ENCODE peak calls at places on chromosomes 13 and 19, in eight cellular contexts. L is aorta, X is psoas muscle, J is PC-3, N is Peyer's patch, Z is GM23248, K is dorsolateral prefrontal cortex, Q is adrenal gland. S is an unnamed sample.

GRCh38 chr13:39245688-39246087 is 207.4 kb downstream of the NHLRC3 start:
- DNase-seq in L (no peak), Q (no peak), J (no peak), N (no peak), X (no peak), K (no peak), Z (no peak), S (no peak)

GRCh38 chr13:52968074-52968700 is 60.4 kb upstream of the OLFM4 start:
- DNase-seq in L (peak; percentile 80), N (peak; percentile 82), K (peak; percentile 58), Z (peak; percentile 82), J (peak; percentile 78), X (peak; percentile 74), Q (peak; percentile 85), S (peak; percentile 42)

GRCh38 chr13:113273856-113274590 is 23.0 kb upstream of the LAMP1 start:
- DNase-seq in J (peak; percentile 28), K (no peak), N (no peak), L (no peak), X (no peak), Z (peak; percentile 88), Q (no peak), S (no peak)

GRCh38 chr19:33219261-33219812 is 6.3 kb downstream of the SLC7A10 start:
- DNase-seq in J (no peak), Z (no peak), K (no peak), L (no peak), Q (no peak), X (no peak), N (no peak), S (no peak)

GRCh38 chr19:31149306-31149975 is 199.8 kb downstream of the TSHZ3 start:
- DNase-seq in J (no peak), N (no peak), Z (peak; percentile 59), X (no peak), Q (no peak), L (no peak), K (no peak), S (no peak)

GRCh38 chr13:41075034-41075433 is 13.7 kb downstream of the WBP4 start:
- DNase-seq in Q (peak; percentile 48), X (peak; percentile 37), K (no peak), J (peak; percentile 46), N (no peak), L (no peak), Z (peak; percentile 69), S (no peak)

GRCh38 chr19:39705578-39706188 is 1.4 kb downstream of the LGALS14 start:
- DNase-seq in Z (no peak), L (no peak), N (no peak), J (no peak), K (no peak), X (no peak), Q (no peak), S (no peak)

GRCh38 chr19:39492788-39493187 is 6.0 kb upstream of the DLL3 start:
- DNase-seq in X (no peak), L (no peak), K (no peak), Z (no peak), Q (no peak), J (no peak), N (no peak), S (no peak)

GRCh38 chr19:7520131-7521051 is 2.0 kb upstream of the MCOLN1 start:
- DNase-seq in L (no peak), K (no peak), Q (peak; percentile 77), N (no peak), J (no peak), Z (no peak), X (no peak), S (no peak)
- H3K27ac ChIP-seq in L (peak overlapping the region; percentile 16), K (no peak overlapping the region), Q (peak overlapping the region; percentile 85), N (no peak overlapping the region), J (no peak overlapping the region), Z (no peak overlapping the region), X (no peak overlapping the region), S (no peak overlapping the region)

GRCh38 chr19:49782515-49782914 is 15.7 kb downstream of the AP2A1 start:
- DNase-seq in L (no peak), K (no peak), X (no peak), N (no peak), Z (no peak), Q (no peak), J (no peak), S (no peak)

GRCh38 chr19:49776371-49776764 is 9.6 kb downstream of the AP2A1 start:
- DNase-seq in N (no peak), K (no peak), Q (no peak), J (no peak), L (no peak), Z (no peak), X (no peak), S (no peak)

GRCh38 chr19:49781394-49781793 is 14.6 kb downstream of the AP2A1 start:
- DNase-seq in J (no peak), L (no peak), Z (no peak), N (no peak), Q (no peak), X (no peak), K (no peak), S (no peak)

GRCh38 chr19:49780861-49781260 is 14.1 kb downstream of the AP2A1 start:
- DNase-seq in K (no peak), X (no peak), N (no peak), Q (no peak), L (no peak), Z (no peak), J (no peak), S (no peak)

DNA sequence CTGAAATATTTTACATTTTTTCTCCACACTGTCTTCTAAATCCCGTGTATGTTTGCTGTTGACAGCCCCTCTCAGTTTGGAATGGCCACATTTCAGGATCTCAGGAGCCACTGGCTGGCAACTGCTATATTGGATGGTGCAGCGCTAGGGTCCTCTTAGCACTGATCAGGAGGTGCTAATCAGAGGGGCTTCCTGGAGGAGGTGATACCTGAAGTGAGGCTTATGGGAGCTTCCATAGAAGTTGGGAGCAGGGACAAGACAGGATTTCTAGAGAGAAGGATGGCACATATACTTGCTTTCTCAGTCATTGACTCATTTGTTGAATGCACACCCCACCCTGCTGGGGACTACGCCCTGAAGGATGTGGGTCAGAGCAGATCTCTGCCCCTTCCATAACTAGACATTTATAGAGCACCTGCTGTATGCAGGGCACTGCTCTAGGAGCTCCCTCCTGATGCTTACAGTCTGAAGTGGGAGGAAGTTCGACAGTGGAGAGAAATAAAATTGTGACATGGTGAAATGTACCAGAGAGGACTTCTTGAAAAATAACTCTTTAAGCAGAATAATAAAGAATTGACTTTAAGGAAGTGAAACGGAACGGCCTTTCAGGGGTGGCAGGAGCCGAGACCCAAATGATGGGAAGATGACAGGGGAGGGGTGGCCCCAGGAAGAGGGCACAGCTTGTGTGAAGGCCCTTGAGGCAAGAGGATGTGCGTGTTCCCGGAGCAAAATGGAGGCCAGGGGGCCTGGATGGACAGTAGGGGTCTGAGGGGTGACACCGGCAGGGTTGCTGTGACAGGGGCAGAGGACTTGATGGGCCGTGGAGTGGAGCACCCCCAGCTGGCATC is 13.2 kb downstream of the AP2A1 start:
- DNase-seq in Z (peak; percentile 40), X (no peak), N (no peak), K (no peak), L (no peak), Q (no peak), J (no peak), S (no peak)
- H3K27ac ChIP-seq in Z (no peak overlapping the region), X (no peak overlapping the region), N (peak overlapping the region; percentile 20), K (no peak overlapping the region), L (no peak overlapping the region), Q (no peak overlapping the region), J (no peak overlapping the region), S (no peak overlapping the region)

GRCh38 chr19:9650345-9650744 is 24.6 kb downstream of the ZNF562 start:
- DNase-seq in K (no peak), J (no peak), Z (no peak), L (no peak), Q (no peak), X (no peak), N (no peak), S (no peak)
- H3K27ac ChIP-seq in K (no peak overlapping the region), J (no peak overlapping the region), Z (no peak overlapping the region), L (no peak overlapping the region), Q (no peak overlapping the region), X (no peak overlapping the region), N (no peak overlapping the region), S (no peak overlapping the region)

GRCh38 chr19:7351861-7352260 is 3.1 kb downstream of the ARHGEF18 start:
- DNase-seq in K (no peak), L (no peak), Q (no peak), J (no peak), N (no peak), Z (no peak), X (no peak), S (no peak)
- H3K27ac ChIP-seq in K (no peak overlapping the region), L (no peak overlapping the region), Q (no peak overlapping the region), J (no peak overlapping the region), N (no peak overlapping the region), Z (no peak overlapping the region), X (no peak overlapping the region), S (no peak overlapping the region)

DNA sequence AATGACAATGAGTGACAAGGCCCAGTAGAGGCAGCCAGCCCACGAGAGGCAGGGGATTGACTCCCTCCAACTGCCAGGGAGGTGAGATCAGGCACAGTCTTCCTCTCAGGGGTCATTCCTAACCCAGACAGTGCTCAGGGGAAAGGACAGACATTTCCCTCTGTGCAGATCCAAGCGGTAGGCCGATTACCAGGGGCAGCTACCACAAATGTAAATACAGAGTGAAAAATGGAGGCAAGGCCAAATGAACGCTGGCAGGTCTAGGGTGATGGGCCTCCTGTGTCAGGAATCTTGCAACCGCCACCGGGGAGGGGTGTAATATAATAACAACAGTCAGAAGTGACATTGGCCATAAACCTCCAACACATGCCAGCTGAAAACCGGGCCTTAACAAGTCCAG is 881.4 kb downstream of the UQCRFS1 start:
- DNase-seq in L (no peak), Q (no peak), X (no peak), Z (no peak), N (no peak), J (no peak), K (no peak), S (no peak)
- H3K27ac ChIP-seq in L (no peak overlapping the region), Q (no peak overlapping the region), X (no peak overlapping the region), Z (no peak overlapping the region), N (no peak overlapping the region), J (no peak overlapping the region), K (no peak overlapping the region), S (no peak overlapping the region)

GRCh38 chr13:26200811-26201210 is 21.3 kb downstream of the RNF6 start:
- DNase-seq in L (no peak), X (no peak), N (no peak), Z (peak; percentile 32), J (no peak), Q (no peak), K (no peak), S (no peak)

GRCh38 chr13:26208292-26208691 is 13.8 kb downstream of the RNF6 start:
- DNase-seq in X (no peak), N (no peak), L (no peak), Q (no peak), Z (no peak), J (no peak), K (no peak), S (no peak)

GRCh38 chr13:26198116-26198515 is 24.0 kb downstream of the RNF6 start:
- DNase-seq in Z (no peak), N (no peak), X (no peak), J (no peak), L (no peak), K (no peak), Q (no peak), S (no peak)

GRCh38 chr13:26197298-26197697 is 24.8 kb downstream of the RNF6 start:
- DNase-seq in Z (no peak), J (no peak), X (no peak), N (no peak), L (no peak), K (no peak), Q (no peak), S (no peak)

GRCh38 chr13:26202365-26202972 is 19.6 kb downstream of the RNF6 start:
- DNase-seq in X (no peak), Z (peak; percentile 57), N (no peak), K (no peak), Q (no peak), L (no peak), J (no peak), S (no peak)
- H3K27ac ChIP-seq in X (peak overlapping the region; percentile 39), Z (peak overlapping the region; percentile 48), N (no peak overlapping the region), K (no peak overlapping the region), Q (peak overlapping the region; percentile 67), L (no peak overlapping the region), J (no peak overlapping the region), S (peak overlapping the region; percentile 49)

GRCh38 chr13:111187879-111188643 is 73.0 kb downstream of the ARHGEF7 start:
- DNase-seq in K (no peak), N (no peak), L (no peak), J (peak; percentile 58), X (no peak), Z (peak; percentile 40), Q (no peak), S (no peak)
- H3K27ac ChIP-seq in K (peak overlapping the region; percentile 29), N (no peak overlapping the region), L (peak overlapping the region; percentile 99), J (no peak overlapping the region), X (peak overlapping the region; percentile 12), Z (no peak overlapping the region), Q (no peak overlapping the region), S (peak overlapping the region; percentile 55)